ENCODE peak calls at places on chromosomes 16 and 17, in five cellular contexts. One of them, this sample, is unnamed.

GRCh38 chr17:7523033-7523432 is 25.8 kb upstream of the TNFSF12 start:
- DNase-seq in A549: peak
- DNase-seq in cardiac muscle cell: peak
- DNase-seq in HFFc6: peak
- DNase-seq in AG09319: no peak
- DNase-seq in this sample: peak

GRCh38 chr17:49959183-49959935 is 9.6 kb upstream of the DLX4 start:
- DNase-seq in AG09319: no peak
- DNase-seq in A549: peak
- DNase-seq in cardiac muscle cell: no peak
- DNase-seq in HFFc6: peak
- DNase-seq in this sample: no peak

GRCh38 chr17:57186231-57187019 is 69.9 kb upstream of the MSI2 start:
- DNase-seq in cardiac muscle cell: no peak
- DNase-seq in HFFc6: no peak
- DNase-seq in A549: no peak
- DNase-seq in AG09319: no peak
- DNase-seq in this sample: no peak

GRCh38 chr16:57276596-57276995 is 7.9 kb downstream of the PLLP start:
- DNase-seq in A549: no peak
- DNase-seq in AG09319: no peak
- DNase-seq in HFFc6: no peak
- DNase-seq in cardiac muscle cell: peak
- DNase-seq in this sample: no peak

GRCh38 chr17:82802141-82802540 is 37.7 kb downstream of the ZNF750 start:
- DNase-seq in cardiac muscle cell: peak
- DNase-seq in A549: no peak
- DNase-seq in HFFc6: no peak
- DNase-seq in AG09319: no peak
- DNase-seq in this sample: no peak

GRCh38 chr17:18070861-18071340 is 16.8 kb upstream of the DRG2 start:
- DNase-seq in AG09319: no peak
- DNase-seq in cardiac muscle cell: peak
- DNase-seq in A549: no peak
- DNase-seq in HFFc6: peak
- DNase-seq in this sample: no peak

GRCh38 chr17:80724723-80725388 is 180.2 kb downstream of the RPTOR start:
- DNase-seq in AG09319: no peak
- DNase-seq in HFFc6: peak
- DNase-seq in cardiac muscle cell: peak
- DNase-seq in A549: peak
- DNase-seq in this sample: no peak

GRCh38 chr16:85557976-85558589 is 55.0 kb upstream of the GSE1 start:
- DNase-seq in A549: no peak
- DNase-seq in cardiac muscle cell: no peak
- DNase-seq in HFFc6: no peak
- DNase-seq in AG09319: no peak
- DNase-seq in this sample: peak

GRCh38 chr17:4204190-4204589 is 59.6 kb downstream of the ANKFY1 start:
- DNase-seq in A549: no peak
- DNase-seq in cardiac muscle cell: no peak
- DNase-seq in HFFc6: peak
- DNase-seq in AG09319: no peak
- DNase-seq in this sample: no peak

GRCh38 chr17:45719335-45720071 is 64.6 kb upstream of the CRHR1 start:
- DNase-seq in HFFc6: peak
- DNase-seq in A549: peak
- DNase-seq in cardiac muscle cell: peak
- DNase-seq in AG09319: peak
- DNase-seq in this sample: no peak

DNA sequence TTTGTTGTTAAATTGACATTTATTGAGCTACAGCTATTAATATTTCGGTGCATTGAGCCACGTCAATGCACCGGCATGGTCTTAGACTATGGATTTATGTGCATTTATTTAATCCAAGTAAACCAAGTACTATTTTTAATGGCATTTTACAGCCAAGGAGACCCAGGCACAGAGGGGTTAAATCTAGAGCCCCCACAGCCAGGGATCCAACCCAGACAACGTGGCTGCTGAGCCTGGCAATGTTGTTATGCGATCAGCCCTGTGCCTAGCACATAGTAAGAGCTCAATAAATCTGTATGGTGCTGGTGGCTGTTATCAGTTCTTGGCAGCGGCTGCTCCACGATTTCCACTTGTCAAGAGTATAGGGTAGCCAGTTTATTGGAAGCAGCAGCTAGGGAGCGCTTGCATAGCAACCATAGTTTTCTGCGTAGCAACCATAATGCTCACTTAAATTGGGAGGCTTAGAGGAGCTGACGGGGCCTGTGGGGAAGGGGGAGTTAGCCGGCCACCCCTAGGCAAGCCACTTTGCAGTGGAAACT is 541 bp upstream of the RBBP6 start:
- DNase-seq in cardiac muscle cell: no peak
- DNase-seq in A549: no peak
- DNase-seq in HFFc6: peak
- DNase-seq in AG09319: no peak
- DNase-seq in this sample: no peak
- TF ChIP-seq CTCF in cardiac muscle cell: no peak
- TF ChIP-seq CTCF in A549: no peak
- TF ChIP-seq CTCF in HFFc6: no peak
- TF ChIP-seq CTCF in AG09319: peak
- TF ChIP-seq CTCF in this sample: no peak

DNA sequence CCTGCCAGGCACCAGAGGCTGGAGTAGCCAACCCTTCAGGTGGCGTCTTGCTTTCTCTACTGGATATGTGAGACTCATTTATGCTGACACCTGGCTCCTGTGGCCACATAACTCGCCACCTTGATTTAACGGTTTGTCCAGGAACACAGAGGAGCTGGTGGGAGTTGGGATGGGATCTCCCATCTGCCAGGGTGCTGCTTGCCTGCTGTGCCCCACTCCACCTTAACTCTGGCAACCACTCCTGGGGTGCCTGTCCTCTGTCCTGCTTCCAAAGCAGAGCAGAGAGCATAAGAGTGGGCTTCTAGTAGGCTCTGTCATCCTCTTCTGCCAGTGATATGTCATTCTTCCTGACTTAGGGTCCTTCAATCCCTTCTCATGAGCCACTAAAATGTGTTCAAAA is 63.4 kb upstream of the ZNF423 start:
- DNase-seq in AG09319: no peak
- DNase-seq in cardiac muscle cell: no peak
- DNase-seq in A549: no peak
- DNase-seq in HFFc6: no peak
- DNase-seq in this sample: no peak
- TF ChIP-seq CTCF in AG09319: no peak
- TF ChIP-seq CTCF in cardiac muscle cell: no peak
- TF ChIP-seq CTCF in A549: no peak
- TF ChIP-seq CTCF in HFFc6: no peak
- TF ChIP-seq CTCF in this sample: no peak

GRCh38 chr16:49951568-49952195 is 73.3 kb upstream of the CNEP1R1 start:
- DNase-seq in HFFc6: no peak
- DNase-seq in cardiac muscle cell: no peak
- DNase-seq in A549: peak
- DNase-seq in AG09319: no peak
- DNase-seq in this sample: no peak
- TF ChIP-seq CTCF in HFFc6: no peak
- TF ChIP-seq CTCF in cardiac muscle cell: no peak
- TF ChIP-seq CTCF in A549: no peak
- TF ChIP-seq CTCF in AG09319: no peak
- TF ChIP-seq CTCF in this sample: no peak

DNA sequence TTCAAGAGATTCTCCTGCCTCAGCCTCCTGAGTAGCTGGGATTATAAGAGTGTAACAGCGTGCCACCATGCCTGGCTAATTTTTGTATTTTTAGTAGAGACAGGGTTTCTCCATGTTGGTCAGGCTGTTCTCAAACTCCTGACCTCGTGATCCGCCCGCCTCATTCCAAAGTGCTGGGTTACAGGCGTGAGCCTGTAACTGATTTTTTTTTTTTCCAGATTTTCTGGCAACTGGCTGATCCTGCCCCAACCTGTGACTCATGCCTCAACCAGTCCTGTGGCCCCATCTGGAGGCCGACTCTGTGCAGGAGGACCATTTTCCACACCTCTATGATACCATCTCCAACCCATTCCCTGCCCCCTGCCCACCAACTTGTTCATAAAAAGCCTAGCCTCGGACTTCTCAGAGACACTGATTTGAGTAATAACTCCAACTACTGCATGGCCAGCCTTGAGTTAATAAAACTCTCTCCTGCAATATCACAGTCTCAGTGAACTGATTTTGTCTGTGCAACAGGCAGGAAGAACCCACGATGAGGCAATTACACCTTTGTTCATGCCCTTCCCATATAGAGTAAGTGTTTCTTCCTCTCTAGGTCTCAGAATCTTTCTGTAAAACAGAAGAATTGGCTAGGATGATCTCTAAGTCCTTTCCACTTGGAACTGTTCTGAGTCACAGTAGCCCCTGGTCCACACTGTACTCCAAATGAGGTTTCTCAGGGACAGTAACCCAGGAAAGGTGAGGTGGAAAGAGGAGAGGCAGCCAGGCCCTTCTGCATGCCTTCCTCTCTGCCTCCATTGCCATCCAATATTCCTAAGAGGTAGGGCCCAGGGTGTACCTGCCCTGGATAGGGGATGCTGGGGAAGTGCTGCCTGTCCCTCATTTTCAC is 8.8 kb upstream of the CNOT1 start:
- DNase-seq in AG09319: peak
- DNase-seq in HFFc6: peak
- DNase-seq in A549: peak
- DNase-seq in cardiac muscle cell: peak
- DNase-seq in this sample: no peak
- TF ChIP-seq CTCF in AG09319: peak
- TF ChIP-seq CTCF in HFFc6: peak
- TF ChIP-seq CTCF in A549: peak
- TF ChIP-seq CTCF in cardiac muscle cell: peak
- TF ChIP-seq CTCF in this sample: no peak